ENCODE peak calls at places on chromosomes 2 and 18, in five cellular contexts. One of them, this sample, is unnamed.
A peak's percentile ranks its signal among the peaks of the same experiment; 100 is the strongest.

GRCh38 chr18:47422524-47422923 is 171.1 kb upstream of the SKOR2 start:
- DNase-seq in B cell: no peak
- DNase-seq in T-helper 2 cell: no peak
- DNase-seq in glutamatergic neuron: no peak
- DNase-seq in T-helper 1 cell: no peak
- DNase-seq in this sample: no peak

GRCh38 chr18:56322403-56322802 is 316.0 kb downstream of the TXNL1 start:
- DNase-seq in B cell: no peak
- DNase-seq in T-helper 2 cell: no peak
- DNase-seq in glutamatergic neuron: peak; percentile 65
- DNase-seq in T-helper 1 cell: no peak
- DNase-seq in this sample: no peak

GRCh38 chr2:100136310-100136709 is 6.1 kb downstream of the AFF3 start:
- DNase-seq in B cell: no peak
- DNase-seq in T-helper 2 cell: peak; percentile 47
- DNase-seq in glutamatergic neuron: no peak
- DNase-seq in T-helper 1 cell: no peak
- DNase-seq in this sample: peak; percentile 24

GRCh38 chr2:677056-677949 is at the start of gene TMEM18:
- DNase-seq in B cell: peak; percentile 98
- DNase-seq in T-helper 2 cell: peak; percentile 99
- DNase-seq in glutamatergic neuron: peak; percentile 85
- DNase-seq in T-helper 1 cell: peak; percentile 84
- DNase-seq in this sample: peak; percentile 99

GRCh38 chr2:26561376-26561775 is 79.8 kb downstream of the CIB4 start:
- DNase-seq in B cell: no peak
- DNase-seq in T-helper 2 cell: no peak
- DNase-seq in glutamatergic neuron: peak; percentile 5
- DNase-seq in T-helper 1 cell: no peak
- DNase-seq in this sample: no peak

GRCh38 chr2:124975224-124975623 is 950.1 kb downstream of the CNTNAP5 start:
- DNase-seq in B cell: no peak
- DNase-seq in T-helper 2 cell: no peak
- DNase-seq in glutamatergic neuron: peak; percentile 45
- DNase-seq in T-helper 1 cell: no peak
- DNase-seq in this sample: no peak

GRCh38 chr2:64586883-64587481 is 62.9 kb downstream of the AFTPH start:
- DNase-seq in B cell: no peak
- DNase-seq in T-helper 2 cell: peak; percentile 43
- DNase-seq in glutamatergic neuron: no peak
- DNase-seq in T-helper 1 cell: no peak
- DNase-seq in this sample: peak; percentile 65

GRCh38 chr2:239596298-239596697 is 195.5 kb upstream of the HDAC4 start:
- DNase-seq in B cell: no peak
- DNase-seq in T-helper 2 cell: no peak
- DNase-seq in glutamatergic neuron: peak; percentile 9
- DNase-seq in T-helper 1 cell: no peak
- DNase-seq in this sample: no peak

GRCh38 chr18:14974576-14974975 is 226.6 kb downstream of the ANKRD30B start:
- DNase-seq in B cell: no peak
- DNase-seq in T-helper 2 cell: no peak
- DNase-seq in glutamatergic neuron: no peak
- DNase-seq in T-helper 1 cell: no peak
- DNase-seq in this sample: no peak